ENCODE peak calls at places on chromosomes 5 and 9, in five cellular contexts. P is H54; O is HEK293T; Y is CD4-positive, alpha-beta memory T cell; N is anterior cingulate cortex. F is an unnamed sample.
A peak's percentile ranks its signal among the peaks of the same experiment; 100 is the strongest.

GRCh38 chr9:74838351-74838750 is 49.4 kb downstream of the TRPM6 start:
- DNase-seq in P (no peak), O (no peak), Y (no peak), N (no peak), F (no peak)

GRCh38 chr5:62460578-62460983 is 48.0 kb downstream of the IPO11 start:
- DNase-seq in P (no peak), O (peak; percentile 22), Y (peak; percentile 32), N (no peak), F (no peak)

GRCh38 chr5:150112211-150113046 is 26.1 kb upstream of the CSF1R start:
- DNase-seq in P (peak; percentile 83), O (no peak), Y (no peak), N (no peak), F (no peak)

GRCh38 chr5:41708604-41708940 is 161.7 kb downstream of the OXCT1 start:
- DNase-seq in P (no peak), O (no peak), Y (no peak), N (no peak), F (no peak)

GRCh38 chr9:126756876-126757415 is 47.9 kb upstream of the ZBTB43 start:
- DNase-seq in P (no peak), O (no peak), Y (no peak), N (no peak), F (no peak)

GRCh38 chr9:89734561-89734960 is 129.7 kb downstream of the GADD45G start:
- DNase-seq in P (no peak), O (no peak), Y (no peak), N (no peak), F (no peak)

GRCh38 chr5:113061851-113062631 is 85.4 kb downstream of the DCP2 start:
- DNase-seq in P (peak; percentile 30), O (no peak), Y (no peak), N (no peak), F (no peak)

GRCh38 chr5:34843482-34843881 is 4.5 kb downstream of the TTC23L start:
- DNase-seq in P (no peak), O (no peak), Y (no peak), N (no peak), F (no peak)

GRCh38 chr5:39717186-39717897 is 292.6 kb upstream of the DAB2 start:
- DNase-seq in P (no peak), O (no peak), Y (no peak), N (no peak), F (no peak)

GRCh38 chr9:135567311-135567710 is 5.8 kb downstream of the PAEP start:
- DNase-seq in P (no peak), O (no peak), Y (no peak), N (no peak), F (no peak)

GRCh38 chr9:87812375-87813118 is 70.1 kb upstream of the SPATA31E1 start:
- DNase-seq in P (peak; percentile 32), O (peak; percentile 52), Y (no peak), N (no peak), F (no peak)

GRCh38 chr9:78091736-78092135 is 60.1 kb upstream of the GNAQ start:
- DNase-seq in P (no peak), O (no peak), Y (no peak), N (no peak), F (no peak)

GRCh38 chr5:88377240-88377639 is 108.6 kb upstream of the TMEM161B start:
- DNase-seq in P (no peak), O (no peak), Y (no peak), N (no peak), F (no peak)

GRCh38 chr5:145855842-145856267 is 17.0 kb downstream of the GRXCR2 start:
- DNase-seq in P (peak; percentile 7), O (no peak), Y (no peak), N (no peak), F (no peak)

GRCh38 chr9:18543406-18543965 is 69.5 kb downstream of the ADAMTSL1 start:
- DNase-seq in P (no peak), O (no peak), Y (no peak), N (no peak), F (no peak)

GRCh38 chr9:99114846-99115500 is 10.1 kb downstream of the TGFBR1 start:
- DNase-seq in P (no peak), O (no peak), Y (no peak), N (no peak), F (no peak)

GRCh38 chr5:168743617-168744016 is 164.4 kb upstream of the PANK3 start:
- DNase-seq in P (no peak), O (no peak), Y (no peak), N (no peak), F (no peak)

GRCh38 chr9:91954841-91955471 is 4.9 kb upstream of the ROR2 start:
- DNase-seq in P (peak; percentile 90), O (peak; percentile 68), Y (no peak), N (no peak), F (no peak)

GRCh38 chr5:10689391-10690081 is 71.5 kb downstream of the DAP start:
- DNase-seq in P (peak; percentile 61), O (peak; percentile 31), Y (no peak), N (no peak), F (no peak)

GRCh38 chr5:13107553-13107952 is 836.9 kb downstream of the DNAH5 start:
- DNase-seq in P (no peak), O (no peak), Y (no peak), N (no peak), F (no peak)